ENCODE peak calls at places on chromosomes 13 and 19, in nine cellular contexts. R, A, J, O, P, V, L, K and M are unnamed samples.

GRCh38 chr13:25971499-25972145 is 80.2 kb downstream of the SHISA2 start:
- DNase-seq in V (no peak), L (no peak), O (no peak), R (no peak), J (no peak), K (no peak), P (no peak), A (no peak), M (no peak)

GRCh38 chr19:1026189-1027019 is at the start of gene CNN2:
- DNase-seq in K (no peak), R (peak), A (peak), V (no peak), O (peak), P (peak), J (peak), L (peak), M (no peak)

GRCh38 chr19:28847468-28847867 is 365.5 kb downstream of the UQCRFS1 start:
- DNase-seq in L (no peak), A (no peak), V (no peak), J (no peak), P (no peak), K (no peak), R (no peak), O (no peak), M (no peak)

GRCh38 chr13:105806335-105806920 is 729.0 kb downstream of the EFNB2 start:
- DNase-seq in R (no peak), J (no peak), K (no peak), L (no peak), A (no peak), V (no peak), O (no peak), P (no peak), M (no peak)

GRCh38 chr19:5949792-5950305 is 28.1 kb downstream of the RANBP3 start:
- DNase-seq in L (no peak), P (no peak), A (no peak), V (peak), J (no peak), K (no peak), O (no peak), R (peak), M (peak)

GRCh38 chr19:10517361-10517759 is at the start of gene S1PR5:
- DNase-seq in L (peak), P (no peak), V (no peak), O (no peak), K (no peak), R (no peak), A (no peak), J (no peak), M (peak)

GRCh38 chr19:5826531-5827341 is 12.8 kb downstream of the FUT6 start:
- DNase-seq in V (peak), O (no peak), K (peak), J (peak), A (peak), R (peak), L (peak), P (peak), M (peak)

GRCh38 chr19:58570770-58571574 is 2.2 kb downstream of the MZF1 start:
- DNase-seq in P (no peak), V (no peak), L (no peak), J (no peak), A (no peak), K (no peak), O (no peak), R (peak), M (no peak)

GRCh38 chr13:67474114-67474513 is 244.0 kb upstream of the PCDH9 start:
- DNase-seq in P (no peak), A (no peak), R (no peak), J (no peak), L (no peak), K (no peak), O (no peak), V (no peak), M (no peak)

GRCh38 chr19:53424968-53425597 is 6.7 kb upstream of the ZNF761 start:
- DNase-seq in J (no peak), R (peak), A (peak), K (no peak), L (peak), O (peak), P (no peak), V (peak), M (peak)

GRCh38 chr13:97354808-97355207 is 79.2 kb upstream of the RAP2A start:
- DNase-seq in O (no peak), V (no peak), R (no peak), A (no peak), P (no peak), J (no peak), L (no peak), K (no peak), M (no peak)

GRCh38 chr13:109288151-109288709 is 498.2 kb downstream of the IRS2 start:
- DNase-seq in O (no peak), R (no peak), V (no peak), L (no peak), K (no peak), A (no peak), P (no peak), J (no peak), M (no peak)

GRCh38 chr19:1719519-1719918 is 33.8 kb upstream of the ONECUT3 start:
- DNase-seq in P (no peak), K (no peak), A (no peak), O (no peak), R (no peak), J (no peak), L (no peak), V (no peak), M (no peak)

GRCh38 chr19:48484931-48485612 is 15.9 kb downstream of the CYTH2 start:
- DNase-seq in L (no peak), O (no peak), V (no peak), R (no peak), J (no peak), P (no peak), A (no peak), K (no peak), M (no peak)

GRCh38 chr19:44857837-44858236 is 11.7 kb downstream of the NECTIN2 start:
- DNase-seq in O (no peak), P (no peak), L (peak), K (no peak), R (no peak), A (no peak), V (no peak), J (no peak), M (no peak)

GRCh38 chr19:677601-678380 is 1.6 kb downstream of the FSTL3 start:
- DNase-seq in A (no peak), O (no peak), R (no peak), J (peak), P (no peak), V (no peak), L (no peak), K (no peak), M (no peak)

GRCh38 chr13:59677966-59678814 is 485.5 kb downstream of the DIAPH3 start:
- DNase-seq in O (no peak), A (peak), L (peak), K (peak), V (peak), R (no peak), J (peak), P (peak), M (peak)